ENCODE peak calls at places on chromosomes 4 and X, in six cellular contexts. Z is effector memory CD4-positive, alpha-beta T cell; M is neural progenitor cell; V is ascending aorta; T is thoracic aorta; U is HepG2. K is an unnamed sample.

GRCh38 chr4:77248805-77249204 is 91.8 kb downstream of the CCNG2 start:
- DNase-seq in Z (no peak), M (no peak), V (no peak), T (no peak), U (peak; percentile 5), K (no peak)

GRCh38 chr4:185582651-185583400 is 47.5 kb upstream of the PDLIM3 start:
- DNase-seq in Z (no peak), M (peak; percentile 40), V (no peak), T (no peak), U (no peak), K (no peak)

GRCh38 chr4:6892190-6892908 is 17.3 kb upstream of the TBC1D14 start:
- DNase-seq in Z (no peak), M (peak; percentile 72), V (peak; percentile 70), T (no peak), U (peak; percentile 94), K (peak; percentile 66)

GRCh38 chr4:4986856-4987255 is 32.4 kb downstream of the CYTL1 start:
- DNase-seq in Z (no peak), M (no peak), V (no peak), T (no peak), U (no peak), K (no peak)

GRCh38 chr4:16250665-16251365 is 24.5 kb upstream of the TAPT1 start:
- DNase-seq in Z (no peak), M (peak; percentile 56), V (no peak), T (no peak), U (peak; percentile 97), K (peak; percentile 81)

GRCh38 chr4:108683479-108683878 is 33.1 kb downstream of the OSTC start:
- DNase-seq in Z (no peak), M (peak; percentile 40), V (no peak), T (no peak), U (peak; percentile 15), K (peak; percentile 35)

GRCh38 chr4:160969914-160970313 is 1193.9 kb downstream of the FSTL5 start:
- DNase-seq in Z (no peak), M (no peak), V (no peak), T (no peak), U (no peak), K (no peak)

GRCh38 chr4:74117024-74117534 is 18.1 kb upstream of the CXCL2 start:
- DNase-seq in Z (no peak), M (no peak), V (peak; percentile 86), T (peak; percentile 61), U (peak; percentile 40), K (peak; percentile 53)

GRCh38 chrX:25810202-25810601 is 327.9 kb upstream of the MAGEB18 start:
- DNase-seq in Z (no peak), M (no peak), V (no peak), T (no peak), U (no peak), K (no peak)

GRCh38 chr4:166458756-166459155 is 585.7 kb downstream of the TLL1 start:
- DNase-seq in Z (no peak), M (no peak), V (no peak), T (no peak), U (no peak), K (no peak)

GRCh38 chr4:1910643-1911042 is 39.5 kb downstream of the NSD2 start:
- DNase-seq in Z (no peak), M (peak; percentile 71), V (peak; percentile 56), T (no peak), U (peak; percentile 55), K (peak; percentile 64)

GRCh38 chrX:103063918-103064434 is at the start of gene BEX1:
- DNase-seq in Z (no peak), M (peak; percentile 73), V (no peak), T (no peak), U (peak; percentile 35), K (peak; percentile 1)

GRCh38 chr4:110163327-110164070 is 34.9 kb downstream of the ELOVL6 start:
- DNase-seq in Z (no peak), M (no peak), V (no peak), T (no peak), U (no peak), K (peak; percentile 64)

GRCh38 chrX:120452131-120452530 is 17.0 kb downstream of the LAMP2 start:
- DNase-seq in Z (no peak), M (peak; percentile 46), V (no peak), T (no peak), U (peak; percentile 4), K (no peak)

GRCh38 chr4:9996319-9997110 is 24.8 kb downstream of the SLC2A9 start:
- DNase-seq in Z (no peak), M (no peak), V (peak; percentile 50), T (no peak), U (no peak), K (peak; percentile 94)

GRCh38 chrX:120457766-120458180 is 11.3 kb downstream of the LAMP2 start:
- DNase-seq in Z (no peak), M (no peak), V (no peak), T (no peak), U (no peak), K (no peak)

GRCh38 chrX:47561653-47562151 is 697 bp downstream of the ARAF start:
- DNase-seq in Z (no peak), M (no peak), V (no peak), T (no peak), U (no peak), K (no peak)
- H3K27ac ChIP-seq in Z (peak overlapping the region; percentile 97), M (no peak overlapping the region), V (peak overlapping the region; percentile 85), T (peak overlapping the region; percentile 91), U (peak overlapping the region; percentile 86), K (peak overlapping the region; percentile 59)

GRCh38 chrX:151697537-151697936 is 2.3 kb downstream of the PRRG3 start:
- DNase-seq in Z (no peak), M (no peak), V (no peak), T (no peak), U (no peak), K (no peak)
- H3K27me3 ChIP-seq in Z (no peaks in the 10 kb centered on the region), M (peaks cover 40% of the 10 kb centered on the region), V (no peaks in the 10 kb centered on the region), T (no peaks in the 10 kb centered on the region), U (no peaks in the 10 kb centered on the region), K (no peaks in the 10 kb centered on the region)

GRCh38 chrX:10159069-10159468 is 2.3 kb downstream of the CLCN4 start:
- DNase-seq in Z (no peak), M (no peak), V (no peak), T (no peak), U (no peak), K (no peak)

GRCh38 chrX:10157545-10157944 is 770 bp downstream of the CLCN4 start:
- DNase-seq in Z (no peak), M (no peak), V (no peak), T (no peak), U (no peak), K (no peak)

GRCh38 chrX:10160221-10160620 is 3.4 kb downstream of the CLCN4 start:
- DNase-seq in Z (no peak), M (no peak), V (no peak), T (no peak), U (no peak), K (no peak)

GRCh38 chrX:10157032-10157341 is 212 bp downstream of the CLCN4 start:
- DNase-seq in Z (no peak), M (no peak), V (no peak), T (no peak), U (no peak), K (no peak)

DNA sequence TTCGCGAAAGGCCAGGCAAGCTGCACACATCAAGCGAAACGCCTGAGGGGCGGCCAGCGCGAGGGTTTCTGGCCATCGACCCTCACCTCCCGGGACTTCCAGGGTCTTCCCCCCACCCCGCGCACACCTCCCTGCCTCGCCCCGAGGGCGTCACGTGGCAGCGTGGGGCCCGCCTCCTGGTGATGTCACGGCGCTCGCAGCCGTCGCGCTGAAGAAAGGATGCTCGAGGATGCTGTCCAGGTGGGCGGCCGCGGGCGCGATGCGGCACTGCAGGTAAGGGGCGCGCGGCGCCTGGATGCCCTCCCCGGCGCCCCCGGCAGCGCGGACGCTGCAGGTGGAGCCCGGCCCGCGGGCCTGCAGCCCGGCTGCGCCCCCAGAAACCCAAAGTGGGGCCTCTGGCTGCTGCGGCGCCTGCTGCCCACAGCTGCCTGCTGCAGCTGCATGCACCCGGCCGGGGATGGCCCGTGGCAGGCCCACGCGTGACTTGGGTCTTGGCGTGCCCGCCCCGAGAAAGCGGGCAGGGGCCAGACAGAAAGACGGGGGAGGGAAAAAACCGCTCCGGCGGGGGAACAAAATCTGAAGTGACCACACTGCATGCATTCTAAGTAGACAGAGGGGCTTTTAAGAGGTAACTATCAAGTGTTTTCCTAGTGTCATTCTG is 1.6 kb downstream of the CLCN4 start:
- DNase-seq in Z (no peak), M (peak; percentile 55), V (no peak), T (no peak), U (no peak), K (no peak)
- H3K27ac ChIP-seq in Z (no peak overlapping the region), M (no peak overlapping the region), V (no peak overlapping the region), T (no peak overlapping the region), U (no peak overlapping the region), K (no peak overlapping the region)

GRCh38 chr4:68465058-68465457 is 17.8 kb downstream of the TMPRSS11E start:
- DNase-seq in Z (no peak), M (no peak), V (no peak), T (no peak), U (no peak), K (no peak)
- H3K27me3 ChIP-seq in Z (no peaks in the 10 kb centered on the region), M (no peaks in the 10 kb centered on the region), V (no peaks in the 10 kb centered on the region), T (no peaks in the 10 kb centered on the region), U (peaks cover 4% of the 10 kb centered on the region), K (no peaks in the 10 kb centered on the region)

DNA sequence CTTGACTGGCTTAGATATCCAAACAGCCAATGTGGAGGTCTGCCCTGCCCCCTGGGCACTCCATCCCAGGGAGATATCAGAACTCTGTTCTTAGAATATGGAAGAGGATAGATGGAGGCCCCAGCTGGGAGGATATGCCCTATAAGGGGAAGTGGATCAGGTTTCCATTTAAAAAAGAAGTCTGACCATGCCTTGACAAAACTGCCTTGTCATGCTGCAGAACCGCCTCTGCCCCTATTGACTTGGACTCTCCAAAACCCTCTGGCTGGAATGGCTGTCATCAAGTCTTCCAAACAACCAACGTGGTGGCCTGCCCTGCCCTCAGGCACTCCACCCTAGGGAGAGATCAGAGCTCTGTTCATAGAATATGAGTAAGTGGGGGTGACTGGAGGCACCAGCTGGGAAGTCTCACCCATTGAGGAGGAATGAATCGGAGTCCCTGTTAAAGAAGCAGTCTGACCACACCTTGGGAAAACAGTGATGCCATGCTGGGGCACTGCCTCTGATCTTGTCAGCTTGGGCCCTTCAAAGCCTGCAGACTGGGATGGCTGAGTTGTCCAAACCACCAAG is 114.9 kb downstream of the VSIG4 start:
- DNase-seq in Z (no peak), M (no peak), V (no peak), T (no peak), U (no peak), K (no peak)
- H3K27ac ChIP-seq in Z (no peak overlapping the region), M (no peak overlapping the region), V (no peak overlapping the region), T (no peak overlapping the region), U (no peak overlapping the region), K (no peak overlapping the region)

DNA sequence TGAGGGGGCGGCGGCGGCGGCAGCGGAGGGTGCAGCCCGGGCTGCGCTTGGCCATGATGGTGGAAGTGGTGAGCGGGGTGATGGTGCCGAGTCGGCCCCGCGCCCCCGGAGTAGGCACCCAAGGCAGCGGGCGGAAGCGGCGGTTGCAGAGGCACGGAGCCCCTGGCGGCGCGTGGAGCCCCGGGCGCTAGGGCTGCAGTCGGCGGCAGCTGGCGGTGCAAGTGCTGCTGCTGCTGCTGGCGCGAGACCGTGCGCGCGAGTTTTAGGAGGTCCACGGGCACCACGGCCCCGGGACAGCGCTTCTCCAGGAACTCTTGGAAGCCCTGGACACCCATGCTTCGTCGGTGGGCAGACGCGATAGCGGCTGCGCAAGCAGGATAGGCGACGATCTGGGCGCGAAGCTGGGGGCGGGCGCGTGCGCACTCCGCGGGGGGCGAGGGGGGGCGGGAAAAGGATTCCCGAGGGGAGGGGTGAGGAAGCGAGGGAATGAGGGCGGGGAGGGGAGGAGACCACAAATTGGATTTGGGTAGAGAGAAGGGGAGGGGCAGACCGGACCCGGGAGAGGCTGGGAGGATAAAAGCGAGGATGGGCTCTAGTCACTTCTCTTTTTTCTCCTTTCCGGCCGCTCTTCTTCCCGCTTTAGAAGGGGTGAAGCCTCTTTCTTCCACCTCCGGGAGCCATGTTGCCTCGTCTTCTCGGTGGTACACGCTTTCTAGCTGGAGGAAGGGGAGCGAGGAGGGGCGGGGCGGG is at the start of gene FAM120C:
- DNase-seq in Z (peak; percentile 50), M (peak; percentile 80), V (peak; percentile 73), T (peak; percentile 2), U (peak; percentile 51), K (peak; percentile 64)
- H3K27me3 ChIP-seq in Z (no peaks in the 10 kb centered on the region), M (no peaks in the 10 kb centered on the region), V (no peaks in the 10 kb centered on the region), T (no peaks in the 10 kb centered on the region), U (no peaks in the 10 kb centered on the region), K (no peaks in the 10 kb centered on the region)

K was measured in small intestine.